ENCODE peak calls at places on chromosomes 16 and 17, in seven cellular contexts. One of them, this sample, is unnamed.

GRCh38 chr17:80065478-80066170 is 29.2 kb downstream of the CCDC40 start:
- DNase-seq in PC-3: no peak
- DNase-seq in A673: no peak
- DNase-seq in neural progenitor cell: peak; percentile 62
- DNase-seq in Panc1: no peak
- DNase-seq in endodermal cell: peak; percentile 79
- DNase-seq in suprapubic skin: no peak
- DNase-seq in this sample: no peak

GRCh38 chr17:75077490-75078096 is 10.2 kb upstream of the SLC16A5 start:
- DNase-seq in PC-3: no peak
- DNase-seq in A673: no peak
- DNase-seq in neural progenitor cell: no peak
- DNase-seq in Panc1: no peak
- DNase-seq in endodermal cell: no peak
- DNase-seq in suprapubic skin: no peak
- DNase-seq in this sample: peak; percentile 32

GRCh38 chr17:1147664-1148063 is 32.1 kb downstream of the ABR start:
- DNase-seq in PC-3: peak; percentile 80
- DNase-seq in A673: peak; percentile 82
- DNase-seq in neural progenitor cell: peak; percentile 78
- DNase-seq in Panc1: peak; percentile 39
- DNase-seq in endodermal cell: peak; percentile 97
- DNase-seq in suprapubic skin: no peak
- DNase-seq in this sample: peak; percentile 67

GRCh38 chr16:86798247-86799041 is 220.1 kb downstream of the FOXL1 start:
- DNase-seq in PC-3: peak; percentile 31
- DNase-seq in A673: no peak
- DNase-seq in neural progenitor cell: no peak
- DNase-seq in Panc1: no peak
- DNase-seq in endodermal cell: no peak
- DNase-seq in suprapubic skin: no peak
- DNase-seq in this sample: peak; percentile 14

GRCh38 chr16:13994239-13995106 is 74.5 kb downstream of the ERCC4 start:
- DNase-seq in PC-3: peak; percentile 2
- DNase-seq in A673: no peak
- DNase-seq in neural progenitor cell: no peak
- DNase-seq in Panc1: no peak
- DNase-seq in endodermal cell: no peak
- DNase-seq in suprapubic skin: peak; percentile 13
- DNase-seq in this sample: no peak

GRCh38 chr16:16018705-16019104 is 69.3 kb downstream of the ABCC1 start:
- DNase-seq in PC-3: peak; percentile 38
- DNase-seq in A673: no peak
- DNase-seq in neural progenitor cell: no peak
- DNase-seq in Panc1: no peak
- DNase-seq in endodermal cell: no peak
- DNase-seq in suprapubic skin: no peak
- DNase-seq in this sample: no peak

GRCh38 chr17:47276868-47277267 is 23.2 kb downstream of the ITGB3 start:
- DNase-seq in PC-3: peak; percentile 57
- DNase-seq in A673: peak; percentile 60
- DNase-seq in neural progenitor cell: peak; percentile 70
- DNase-seq in Panc1: no peak
- DNase-seq in endodermal cell: peak; percentile 86
- DNase-seq in suprapubic skin: peak; percentile 88
- DNase-seq in this sample: peak; percentile 85

GRCh38 chr17:47789611-47790520 is 31.7 kb downstream of the OSBPL7 start:
- DNase-seq in PC-3: peak; percentile 72
- DNase-seq in A673: peak; percentile 30
- DNase-seq in neural progenitor cell: peak; percentile 87
- DNase-seq in Panc1: no peak
- DNase-seq in endodermal cell: peak; percentile 92
- DNase-seq in suprapubic skin: peak; percentile 78
- DNase-seq in this sample: peak; percentile 31

GRCh38 chr16:69796285-69797118 is 34.4 kb downstream of the WWP2 start:
- DNase-seq in PC-3: peak; percentile 67
- DNase-seq in A673: peak; percentile 85
- DNase-seq in neural progenitor cell: peak; percentile 80
- DNase-seq in Panc1: peak; percentile 48
- DNase-seq in endodermal cell: peak; percentile 70
- DNase-seq in suprapubic skin: no peak
- DNase-seq in this sample: peak; percentile 79

GRCh38 chr17:13490906-13491502 is 110.7 kb downstream of the HS3ST3A1 start:
- DNase-seq in PC-3: no peak
- DNase-seq in A673: no peak
- DNase-seq in neural progenitor cell: no peak
- DNase-seq in Panc1: no peak
- DNase-seq in endodermal cell: no peak
- DNase-seq in suprapubic skin: no peak
- DNase-seq in this sample: peak; percentile 22

GRCh38 chr17:57544834-57545463 is 200.2 kb downstream of the CCDC182 start:
- DNase-seq in PC-3: no peak
- DNase-seq in A673: no peak
- DNase-seq in neural progenitor cell: no peak
- DNase-seq in Panc1: no peak
- DNase-seq in endodermal cell: no peak
- DNase-seq in suprapubic skin: no peak
- DNase-seq in this sample: no peak

GRCh38 chr17:75897076-75898019 is 597 bp upstream of the TRIM65 start:
- DNase-seq in PC-3: no peak
- DNase-seq in A673: no peak
- DNase-seq in neural progenitor cell: peak; percentile 52
- DNase-seq in Panc1: no peak
- DNase-seq in endodermal cell: peak; percentile 79
- DNase-seq in suprapubic skin: no peak
- DNase-seq in this sample: no peak

GRCh38 chr17:42682400-42683384 is at the start of gene CNTNAP1:
- DNase-seq in PC-3: peak; percentile 47
- DNase-seq in A673: peak; percentile 66
- DNase-seq in neural progenitor cell: peak; percentile 89
- DNase-seq in Panc1: no peak
- DNase-seq in endodermal cell: peak; percentile 90
- DNase-seq in suprapubic skin: no peak
- DNase-seq in this sample: peak; percentile 80

GRCh38 chr16:50587543-50587942 is 39.3 kb downstream of the NKD1 start:
- DNase-seq in PC-3: no peak
- DNase-seq in A673: no peak
- DNase-seq in neural progenitor cell: no peak
- DNase-seq in Panc1: no peak
- DNase-seq in endodermal cell: no peak
- DNase-seq in suprapubic skin: no peak
- DNase-seq in this sample: no peak

GRCh38 chr17:40218740-40219072 is 398 bp upstream of the WIPF2 start:
- DNase-seq in PC-3: peak; percentile 13
- DNase-seq in A673: peak; percentile 36
- DNase-seq in neural progenitor cell: peak; percentile 94
- DNase-seq in Panc1: no peak
- DNase-seq in endodermal cell: peak; percentile 94
- DNase-seq in suprapubic skin: peak; percentile 87
- DNase-seq in this sample: peak; percentile 84

GRCh38 chr16:68084504-68085258 is 489 bp upstream of the NFATC3 start:
- DNase-seq in PC-3: no peak
- DNase-seq in A673: peak; percentile 90
- DNase-seq in neural progenitor cell: peak; percentile 93
- DNase-seq in Panc1: no peak
- DNase-seq in endodermal cell: peak; percentile 91
- DNase-seq in suprapubic skin: peak; percentile 94
- DNase-seq in this sample: peak; percentile 71
- TF ChIP-seq CTCF in PC-3: no peak
- TF ChIP-seq CTCF in A673: no peak
- TF ChIP-seq CTCF in neural progenitor cell: no peak
- TF ChIP-seq CTCF in Panc1: no peak
- TF ChIP-seq CTCF in endodermal cell: no peak
- TF ChIP-seq CTCF in suprapubic skin: no peak
- TF ChIP-seq CTCF in this sample: no peak

GRCh38 chr16:30903002-30903401 is 6.6 kb downstream of the CTF1 start:
- DNase-seq in PC-3: no peak
- DNase-seq in A673: no peak
- DNase-seq in neural progenitor cell: no peak
- DNase-seq in Panc1: no peak
- DNase-seq in endodermal cell: no peak
- DNase-seq in suprapubic skin: no peak
- DNase-seq in this sample: no peak
- H3K4me3 ChIP-seq in PC-3: no peak overlapping the region
- H3K4me3 ChIP-seq in A673: no peak overlapping the region
- H3K4me3 ChIP-seq in neural progenitor cell: no peak overlapping the region
- H3K4me3 ChIP-seq in Panc1: no peak overlapping the region
- H3K4me3 ChIP-seq in endodermal cell: no peak overlapping the region
- H3K4me3 ChIP-seq in suprapubic skin: peak overlapping the region; percentile 47
- H3K4me3 ChIP-seq in this sample: no peak overlapping the region

DNA sequence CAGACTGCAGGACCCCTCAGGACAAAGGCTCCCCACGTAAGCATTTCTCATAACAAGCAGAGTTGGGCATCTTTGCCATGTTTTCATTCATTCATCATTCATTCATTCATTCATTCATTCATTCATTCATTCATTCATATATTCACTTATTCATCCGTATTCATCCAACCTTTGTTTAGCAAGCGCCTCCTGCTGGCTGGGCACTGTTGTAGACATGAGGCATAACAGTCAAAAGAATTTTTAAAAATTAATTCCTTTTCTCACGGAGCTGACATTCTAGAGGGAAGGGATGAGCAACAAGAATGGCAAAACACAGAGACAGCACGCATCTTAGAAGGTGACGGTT is 351.7 kb upstream of the TNRC6C start:
- DNase-seq in PC-3: no peak
- DNase-seq in A673: no peak
- DNase-seq in neural progenitor cell: no peak
- DNase-seq in Panc1: no peak
- DNase-seq in endodermal cell: no peak
- DNase-seq in suprapubic skin: no peak
- DNase-seq in this sample: no peak
- TF ChIP-seq CTCF in PC-3: peak; percentile 72
- TF ChIP-seq CTCF in A673: peak; percentile 52
- TF ChIP-seq CTCF in neural progenitor cell: no peak
- TF ChIP-seq CTCF in Panc1: no peak
- TF ChIP-seq CTCF in endodermal cell: peak; percentile 59
- TF ChIP-seq CTCF in suprapubic skin: no peak
- TF ChIP-seq CTCF in this sample: no peak

DNA sequence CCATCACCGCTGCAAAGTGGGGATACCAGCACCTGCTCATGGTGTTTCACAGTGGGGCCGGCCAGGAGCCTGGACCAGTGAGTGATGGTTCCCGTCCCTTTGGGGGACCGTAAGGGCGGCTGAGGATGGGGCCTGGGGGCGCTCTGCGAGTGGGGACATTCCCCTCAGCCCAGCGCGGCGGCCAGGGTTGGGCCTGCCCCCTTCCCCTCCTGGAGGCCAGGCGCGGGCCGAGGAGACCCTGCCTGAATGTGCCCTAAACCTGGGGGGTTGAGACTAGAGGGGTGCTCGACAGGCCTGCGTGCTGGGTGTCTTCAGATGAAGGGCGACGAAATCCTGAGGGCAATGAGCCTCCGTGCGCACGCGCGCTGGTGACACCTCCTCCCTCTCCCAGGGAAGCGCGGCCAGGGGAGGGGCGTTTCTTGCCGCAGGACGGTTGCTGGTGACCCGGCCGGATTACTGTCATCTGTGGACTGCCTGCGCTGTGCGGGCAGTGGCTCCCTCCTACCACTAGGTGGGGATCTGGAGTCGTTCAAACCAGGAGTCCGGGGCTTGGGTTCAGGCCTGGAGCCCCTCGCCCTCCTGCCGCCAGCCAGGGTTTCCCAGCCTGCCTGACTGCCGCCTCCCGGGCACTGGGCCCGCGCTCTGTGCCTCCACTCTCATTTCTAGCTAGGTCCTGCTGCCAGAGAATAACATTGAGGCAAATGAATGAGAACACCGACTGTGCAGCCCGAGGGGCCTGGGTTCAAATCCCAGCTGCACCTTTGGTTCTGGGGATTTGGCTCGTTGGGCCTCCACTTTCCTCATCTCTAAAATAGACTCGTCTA is 17.1 kb downstream of the TBX2 start:
- DNase-seq in PC-3: peak; percentile 94
- DNase-seq in A673: peak; percentile 72
- DNase-seq in neural progenitor cell: peak; percentile 96
- DNase-seq in Panc1: peak; percentile 43
- DNase-seq in endodermal cell: peak; percentile 100
- DNase-seq in suprapubic skin: peak; percentile 94
- DNase-seq in this sample: peak; percentile 81
- H3K4me3 ChIP-seq in PC-3: peak overlapping the region; percentile 8
- H3K4me3 ChIP-seq in A673: no peak overlapping the region
- H3K4me3 ChIP-seq in neural progenitor cell: peak overlapping the region; percentile 32
- H3K4me3 ChIP-seq in Panc1: peak overlapping the region; percentile 19
- H3K4me3 ChIP-seq in endodermal cell: no peak overlapping the region
- H3K4me3 ChIP-seq in suprapubic skin: peak overlapping the region; percentile 3
- H3K4me3 ChIP-seq in this sample: peak overlapping the region; percentile 12

DNA sequence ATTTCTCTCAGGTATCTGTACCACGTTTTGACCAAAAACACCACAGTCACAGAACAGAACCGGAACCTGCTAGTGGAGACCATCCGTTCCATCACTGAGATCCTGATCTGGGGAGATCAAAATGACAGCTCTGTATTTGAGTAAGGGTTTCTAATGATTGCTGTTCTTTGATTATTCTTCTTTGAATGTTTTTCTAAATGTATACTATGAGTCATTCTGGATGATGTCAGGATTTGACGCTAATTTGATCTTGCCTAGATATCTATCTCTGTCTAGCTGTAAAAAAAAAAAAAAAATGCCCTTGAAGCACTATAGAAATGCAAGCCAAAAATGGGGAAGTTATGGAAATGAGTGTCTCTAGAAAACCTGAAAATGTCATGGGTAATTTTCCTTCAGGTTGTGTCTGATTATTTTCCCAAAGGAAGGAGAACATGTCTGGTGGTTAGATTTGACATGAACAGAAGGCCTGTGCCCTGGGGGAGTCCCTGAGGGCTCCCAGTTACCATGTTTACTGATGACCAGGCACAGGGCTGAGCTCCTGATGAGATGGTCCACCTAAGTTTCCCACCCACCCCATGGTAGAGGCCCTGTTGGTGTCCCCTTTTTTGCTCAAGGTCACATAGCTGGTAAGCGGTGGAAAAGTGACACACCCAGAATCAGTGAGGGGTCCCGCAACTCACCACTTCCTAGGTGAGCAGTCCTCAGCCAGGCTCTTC is 13.6 kb downstream of the CLEC16A start:
- DNase-seq in PC-3: peak; percentile 43
- DNase-seq in A673: peak; percentile 32
- DNase-seq in neural progenitor cell: no peak
- DNase-seq in Panc1: no peak
- DNase-seq in endodermal cell: no peak
- DNase-seq in suprapubic skin: no peak
- DNase-seq in this sample: no peak
- TF ChIP-seq CTCF in PC-3: no peak
- TF ChIP-seq CTCF in A673: no peak
- TF ChIP-seq CTCF in neural progenitor cell: no peak
- TF ChIP-seq CTCF in Panc1: no peak
- TF ChIP-seq CTCF in endodermal cell: no peak
- TF ChIP-seq CTCF in suprapubic skin: no peak
- TF ChIP-seq CTCF in this sample: no peak

GRCh38 chr17:29706045-29706431 is 83.3 kb upstream of the CORO6 start:
- DNase-seq in PC-3: no peak
- DNase-seq in A673: no peak
- DNase-seq in neural progenitor cell: no peak
- DNase-seq in Panc1: no peak
- DNase-seq in endodermal cell: no peak
- DNase-seq in suprapubic skin: no peak
- DNase-seq in this sample: no peak
- H3K4me3 ChIP-seq in PC-3: no peak overlapping the region
- H3K4me3 ChIP-seq in A673: no peak overlapping the region
- H3K4me3 ChIP-seq in neural progenitor cell: no peak overlapping the region
- H3K4me3 ChIP-seq in Panc1: no peak overlapping the region
- H3K4me3 ChIP-seq in endodermal cell: no peak overlapping the region
- H3K4me3 ChIP-seq in suprapubic skin: no peak overlapping the region
- H3K4me3 ChIP-seq in this sample: no peak overlapping the region

GRCh38 chr17:7883781-7884386 is 4.7 kb upstream of the CHD3 start:
- DNase-seq in PC-3: peak; percentile 18
- DNase-seq in A673: peak; percentile 48
- DNase-seq in neural progenitor cell: no peak
- DNase-seq in Panc1: no peak
- DNase-seq in endodermal cell: peak; percentile 20
- DNase-seq in suprapubic skin: no peak
- DNase-seq in this sample: peak; percentile 41
- TF ChIP-seq CTCF in PC-3: no peak
- TF ChIP-seq CTCF in A673: no peak
- TF ChIP-seq CTCF in neural progenitor cell: no peak
- TF ChIP-seq CTCF in Panc1: no peak
- TF ChIP-seq CTCF in endodermal cell: no peak
- TF ChIP-seq CTCF in suprapubic skin: no peak
- TF ChIP-seq CTCF in this sample: no peak

This sample was measured in astrocyte of the spinal cord.